ENCODE peak calls at places on chromosomes 3 and 15, in nine cellular contexts. P is progenitor cell of endocrine pancreas, D is AG20443, Q is HepG2, X is HFF-Myc, I is PC-3, G is GM23338, N is AG08396, R is fibroblast of the aortic adventitia. Z is an unnamed sample.

GRCh38 chr3:127629462-127630403 is 748 bp downstream of the PODXL2 start:
- DNase-seq in P (no peak), D (peak; percentile 23), Q (no peak), X (no peak), I (no peak), G (no peak), N (no peak), R (no peak), Z (no peak)

GRCh38 chr15:57183041-57183440 is 193.3 kb upstream of the CGNL1 start:
- DNase-seq in P (no peak), D (no peak), Q (no peak), X (no peak), I (no peak), G (no peak), N (peak; percentile 10), R (peak; percentile 44), Z (no peak)

GRCh38 chr3:55897573-55898224 is 410.6 kb upstream of the WNT5A start:
- DNase-seq in P (no peak), D (peak; percentile 15), Q (no peak), X (no peak), I (peak; percentile 72), G (peak; percentile 64), N (peak; percentile 22), R (no peak), Z (no peak)

GRCh38 chr3:36060950-36061349 is 319.4 kb upstream of the STAC start:
- DNase-seq in P (no peak), D (no peak), Q (no peak), X (no peak), I (peak; percentile 88), G (no peak), N (no peak), R (no peak), Z (peak; percentile 3)

GRCh38 chr3:59981377-59981776 is 931.6 kb upstream of the CFAP20DC start:
- DNase-seq in P (no peak), D (no peak), Q (no peak), X (no peak), I (no peak), G (no peak), N (no peak), R (no peak), Z (no peak)

GRCh38 chr3:61847784-61848462 is 286.6 kb downstream of the PTPRG start:
- DNase-seq in P (no peak), D (peak; percentile 53), Q (peak; percentile 17), X (no peak), I (no peak), G (peak; percentile 72), N (no peak), R (peak; percentile 73), Z (no peak)

GRCh38 chr15:87135109-87135508 is 1055.4 kb downstream of the AGBL1 start:
- DNase-seq in P (no peak), D (no peak), Q (no peak), X (no peak), I (no peak), G (no peak), N (no peak), R (peak; percentile 40), Z (no peak)

GRCh38 chr3:62922326-62922725 is 47.1 kb upstream of the CADPS start:
- DNase-seq in P (no peak), D (no peak), Q (no peak), X (no peak), I (peak; percentile 3), G (no peak), N (no peak), R (no peak), Z (peak; percentile 65)

GRCh38 chr3:126480251-126480650 is 4.6 kb upstream of the ZXDC start:
- DNase-seq in P (no peak), D (no peak), Q (no peak), X (no peak), I (no peak), G (no peak), N (no peak), R (no peak), Z (no peak)

GRCh38 chr3:5678248-5678647 is 490.7 kb downstream of the EDEM1 start:
- DNase-seq in P (no peak), D (no peak), Q (no peak), X (no peak), I (no peak), G (no peak), N (no peak), R (no peak), Z (no peak)

GRCh38 chr15:31554261-31554660 is 227.6 kb downstream of the KLF13 start:
- DNase-seq in P (no peak), D (peak; percentile 93), Q (no peak), X (peak; percentile 38), I (peak; percentile 72), G (no peak), N (peak; percentile 85), R (peak; percentile 93), Z (no peak)

GRCh38 chr3:110738531-110738930 is 333.1 kb upstream of the NECTIN3 start:
- DNase-seq in P (no peak), D (peak; percentile 16), Q (no peak), X (no peak), I (peak; percentile 7), G (no peak), N (peak; percentile 8), R (peak; percentile 9), Z (no peak)

GRCh38 chr15:101152914-101153313 is 98.9 kb downstream of the CHSY1 start:
- DNase-seq in P (no peak), D (no peak), Q (peak; percentile 28), X (no peak), I (peak; percentile 42), G (peak; percentile 83), N (no peak), R (no peak), Z (no peak)

GRCh38 chr3:193853511-193854219 is 260.7 kb downstream of the OPA1 start:
- DNase-seq in P (no peak), D (no peak), Q (no peak), X (no peak), I (peak; percentile 40), G (no peak), N (no peak), R (no peak), Z (no peak)

GRCh38 chr3:119279101-119279554 is 15.1 kb upstream of the ARHGAP31 start:
- DNase-seq in P (no peak), D (no peak), Q (no peak), X (no peak), I (no peak), G (no peak), N (no peak), R (peak; percentile 31), Z (no peak)

GRCh38 chr3:113649169-113649833 is 47.1 kb downstream of the USF3 start:
- DNase-seq in P (no peak), D (no peak), Q (no peak), X (no peak), I (no peak), G (no peak), N (no peak), R (no peak), Z (no peak)

GRCh38 chr3:129602730-129603560 is 3.5 kb downstream of the PLXND1 start:
- DNase-seq in P (no peak), D (peak; percentile 92), Q (peak; percentile 55), X (peak; percentile 69), I (peak; percentile 58), G (peak; percentile 74), N (peak; percentile 91), R (peak; percentile 88), Z (no peak)

GRCh38 chr15:90756916-90757315 is 39.8 kb downstream of the BLM start:
- DNase-seq in P (no peak), D (no peak), Q (no peak), X (no peak), I (no peak), G (no peak), N (no peak), R (no peak), Z (peak; percentile 54)

GRCh38 chr3:186221733-186222378 is 113.0 kb upstream of the ETV5 start:
- DNase-seq in P (no peak), D (no peak), Q (no peak), X (no peak), I (no peak), G (peak; percentile 26), N (no peak), R (no peak), Z (no peak)

GRCh38 chr15:73941449-73941848 is 15.2 kb downstream of the LOXL1 start:
- DNase-seq in P (no peak), D (no peak), Q (no peak), X (no peak), I (no peak), G (no peak), N (no peak), R (no peak), Z (no peak)

GRCh38 chr3:66410976-66411375 is 89.8 kb downstream of the LRIG1 start:
- DNase-seq in P (no peak), D (no peak), Q (no peak), X (no peak), I (no peak), G (no peak), N (no peak), R (no peak), Z (no peak)